ENCODE peak calls at places on chromosomes 7 and 10, in four cellular contexts. S is sigmoid colon, R is HCT116, Z is spleen. C is an unnamed sample. For H3K27me3 and H3K9me3, the result is how much of the 10 kb centered on the place peaks cover.

GRCh38 chr10:124696446-124697392 is 47.5 kb downstream of the FAM53B start:
- DNase-seq in S (no peak), R (no peak), Z (peak), C (no peak)

GRCh38 chr10:55628260-55628701 is 732.8 kb downstream of the ZWINT start:
- DNase-seq in S (no peak), R (no peak), Z (no peak), C (no peak)

GRCh38 chr7:110539216-110539615 is 551.7 kb upstream of the LRRN3 start:
- DNase-seq in S (no peak), R (no peak), Z (no peak), C (no peak)

GRCh38 chr7:128094111-128094570 is 62.9 kb upstream of the LRRC4 start:
- DNase-seq in S (no peak), R (no peak), Z (no peak), C (no peak)

GRCh38 chr7:152145853-152146466 is 120.5 kb downstream of the GALNT11 start:
- DNase-seq in S (no peak), R (peak), Z (no peak), C (peak)

GRCh38 chr10:7424315-7424714 is 13.5 kb upstream of the SFMBT2 start:
- DNase-seq in S (no peak), R (no peak), Z (peak), C (no peak)

GRCh38 chr7:12350971-12351370 is 52.7 kb downstream of the VWDE start:
- DNase-seq in S (no peak), R (no peak), Z (no peak), C (no peak)

GRCh38 chr7:22386206-22386858 is 29.4 kb upstream of the RAPGEF5 start:
- DNase-seq in S (no peak), R (no peak), Z (no peak), C (no peak)

GRCh38 chr7:45219801-45220200 is 62.2 kb downstream of the RAMP3 start:
- DNase-seq in S (no peak), R (no peak), Z (peak), C (peak)

GRCh38 chr10:12214763-12215218 is 18.8 kb downstream of the CDC123 start:
- DNase-seq in S (no peak), R (no peak), Z (no peak), C (peak)

GRCh38 chr7:139853576-139854511 is 24.8 kb downstream of the TBXAS1 start:
- DNase-seq in S (peak), R (no peak), Z (no peak), C (no peak)

GRCh38 chr10:61899997-61900828 is 1.3 kb upstream of the ARID5B start:
- DNase-seq in S (peak), R (no peak), Z (peak), C (peak)

GRCh38 chr7:64879097-64879730 is 23.9 kb upstream of the ZNF273 start:
- DNase-seq in S (peak), R (no peak), Z (no peak), C (peak)

GRCh38 chr7:35650751-35651150 is 44.2 kb downstream of the HERPUD2 start:
- DNase-seq in S (no peak), R (no peak), Z (peak), C (no peak)

GRCh38 chr7:122412886-122413285 is 108.3 kb upstream of the FEZF1 start:
- DNase-seq in S (peak), R (no peak), Z (no peak), C (no peak)

GRCh38 chr10:89887830-89888229 is 186.4 kb downstream of the KIF20B start:
- DNase-seq in S (no peak), R (no peak), Z (peak), C (no peak)

GRCh38 chr7:53602817-53603418 is 567.5 kb downstream of the POM121L12 start:
- DNase-seq in S (no peak), R (no peak), Z (no peak), C (no peak)

GRCh38 chr7:115004121-115004520 is 82.2 kb downstream of the MDFIC start:
- DNase-seq in S (no peak), R (no peak), Z (no peak), C (no peak)

GRCh38 chr7:132386249-132386681 is 190.0 kb downstream of the PLXNA4 start:
- DNase-seq in S (no peak), R (no peak), Z (peak), C (no peak)

GRCh38 chr7:144057954-144058353 is 9.2 kb downstream of the OR2A5 start:
- DNase-seq in S (no peak), R (no peak), Z (no peak), C (no peak)

GRCh38 chr10:28853195-28853594 is 175.9 kb downstream of the BAMBI start:
- DNase-seq in S (no peak), R (no peak), Z (no peak), C (peak)

GRCh38 chr7:97307521-97308108 is 190.1 kb downstream of the SDHAF3 start:
- DNase-seq in S (no peak), R (no peak), Z (no peak), C (peak)

GRCh38 chr7:30019387-30019786 is 7.1 kb downstream of the FKBP14 start:
- DNase-seq in S (no peak), R (no peak), Z (no peak), C (no peak)

GRCh38 chr7:50792342-50793114 is 9.8 kb upstream of the GRB10 start:
- DNase-seq in S (no peak), R (no peak), Z (peak), C (no peak)

GRCh38 chr10:131908151-131908550 is 7.3 kb downstream of the PPP2R2D start:
- DNase-seq in S (peak), R (no peak), Z (peak), C (no peak)

GRCh38 chr7:105521027-105521730 is 892 bp downstream of the PUS7 start:
- DNase-seq in S (peak), R (no peak), Z (peak), C (peak)

GRCh38 chr7:15313361-15313760 is 248.5 kb downstream of the AGMO start:
- DNase-seq in S (no peak), R (no peak), Z (no peak), C (no peak)

GRCh38 chr7:110521357-110521756 is 569.6 kb upstream of the LRRN3 start:
- DNase-seq in S (no peak), R (no peak), Z (no peak), C (no peak)

GRCh38 chr10:6722616-6723004 is 142.5 kb upstream of the PRKCQ start:
- DNase-seq in S (no peak), R (peak), Z (no peak), C (no peak)

GRCh38 chr10:95414844-95415545 is 124.2 kb upstream of the PDLIM1 start:
- DNase-seq in S (no peak), R (no peak), Z (no peak), C (no peak)

GRCh38 chr10:124081547-124082140 is 11.8 kb downstream of the CHST15 start:
- DNase-seq in S (no peak), R (no peak), Z (no peak), C (no peak)

GRCh38 chr7:12386237-12386839 is 17.3 kb downstream of the VWDE start:
- DNase-seq in S (no peak), R (no peak), Z (no peak), C (no peak)

GRCh38 chr10:34702093-34702952 is 112.8 kb downstream of the PARD3 start:
- DNase-seq in S (no peak), R (no peak), Z (no peak), C (no peak)

GRCh38 chr10:89296227-89296648 is 5.6 kb upstream of the IFIT2 start:
- DNase-seq in S (no peak), R (no peak), Z (no peak), C (no peak)

GRCh38 chr10:32210306-32211045 is 136.5 kb downstream of the EPC1 start:
- DNase-seq in S (no peak), R (peak), Z (no peak), C (peak)

DNA sequence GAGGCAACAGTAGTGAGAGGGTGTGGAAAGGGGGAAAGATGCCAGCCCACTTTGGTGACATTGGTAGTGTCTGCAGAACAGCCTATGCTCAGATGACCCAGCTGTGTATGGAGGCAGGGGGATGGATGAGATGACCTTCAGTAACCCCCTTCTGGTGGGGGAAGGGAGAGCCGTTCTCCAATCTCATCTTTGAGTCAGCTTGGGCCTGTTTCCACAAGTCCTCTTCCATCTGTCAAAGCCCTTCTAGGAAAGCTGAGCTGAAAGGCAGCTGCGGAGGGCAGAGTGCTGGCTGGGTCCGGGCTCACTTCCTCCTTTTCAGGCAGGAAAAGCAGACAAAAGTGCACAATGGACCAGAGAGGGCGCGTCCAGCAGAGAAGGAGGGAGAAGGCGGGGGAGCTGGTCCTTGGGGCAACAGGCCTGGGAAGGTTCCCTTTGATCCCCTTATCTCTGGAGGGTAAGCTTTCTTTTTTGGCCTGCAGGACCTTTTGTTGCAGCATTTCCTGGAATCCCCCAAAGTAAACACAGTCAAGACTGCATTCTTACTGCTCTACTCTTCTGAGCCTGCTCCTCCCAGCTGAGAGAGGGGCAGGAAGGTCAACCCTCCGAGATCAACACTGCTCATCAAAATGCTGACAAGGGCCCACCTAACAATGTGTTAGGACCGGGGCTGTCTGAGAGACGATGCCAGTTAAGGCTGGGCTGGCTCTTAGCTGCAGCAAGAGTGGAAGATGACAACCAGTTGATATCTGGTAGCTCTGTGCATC is 1.2 kb upstream of the LRMDA start:
- DNase-seq in S (peak), R (no peak), Z (peak), C (no peak)
- H3K27me3 ChIP-seq in S (under half), R (under half), Z (under half), C (under half)

GRCh38 chr10:70906031-70906804 is 17.9 kb upstream of the PCBD1 start:
- DNase-seq in S (peak), R (no peak), Z (peak), C (no peak)
- H3K9me3 ChIP-seq in S (under half), R (under half), Z (under half), C (under half)

GRCh38 chr10:73758704-73759511 is 14.7 kb downstream of the SEC24C start:
- DNase-seq in S (peak), R (no peak), Z (no peak), C (no peak)
- H3K4me3 ChIP-seq in S (no peak), R (no peak), Z (no peak), C (no peak)

GRCh38 chr7:1293950-1294728 is 61.5 kb downstream of the UNCX start:
- DNase-seq in S (no peak), R (no peak), Z (peak), C (no peak)

GRCh38 chr7:1290262-1291039 is 57.8 kb downstream of the UNCX start:
- DNase-seq in S (no peak), R (no peak), Z (peak), C (no peak)

GRCh38 chr7:1291846-1292765 is 59.4 kb downstream of the UNCX start:
- DNase-seq in S (no peak), R (no peak), Z (peak), C (no peak)

GRCh38 chr7:1291040-1291689 is 58.5 kb downstream of the UNCX start:
- DNase-seq in S (no peak), R (no peak), Z (peak), C (no peak)

DNA sequence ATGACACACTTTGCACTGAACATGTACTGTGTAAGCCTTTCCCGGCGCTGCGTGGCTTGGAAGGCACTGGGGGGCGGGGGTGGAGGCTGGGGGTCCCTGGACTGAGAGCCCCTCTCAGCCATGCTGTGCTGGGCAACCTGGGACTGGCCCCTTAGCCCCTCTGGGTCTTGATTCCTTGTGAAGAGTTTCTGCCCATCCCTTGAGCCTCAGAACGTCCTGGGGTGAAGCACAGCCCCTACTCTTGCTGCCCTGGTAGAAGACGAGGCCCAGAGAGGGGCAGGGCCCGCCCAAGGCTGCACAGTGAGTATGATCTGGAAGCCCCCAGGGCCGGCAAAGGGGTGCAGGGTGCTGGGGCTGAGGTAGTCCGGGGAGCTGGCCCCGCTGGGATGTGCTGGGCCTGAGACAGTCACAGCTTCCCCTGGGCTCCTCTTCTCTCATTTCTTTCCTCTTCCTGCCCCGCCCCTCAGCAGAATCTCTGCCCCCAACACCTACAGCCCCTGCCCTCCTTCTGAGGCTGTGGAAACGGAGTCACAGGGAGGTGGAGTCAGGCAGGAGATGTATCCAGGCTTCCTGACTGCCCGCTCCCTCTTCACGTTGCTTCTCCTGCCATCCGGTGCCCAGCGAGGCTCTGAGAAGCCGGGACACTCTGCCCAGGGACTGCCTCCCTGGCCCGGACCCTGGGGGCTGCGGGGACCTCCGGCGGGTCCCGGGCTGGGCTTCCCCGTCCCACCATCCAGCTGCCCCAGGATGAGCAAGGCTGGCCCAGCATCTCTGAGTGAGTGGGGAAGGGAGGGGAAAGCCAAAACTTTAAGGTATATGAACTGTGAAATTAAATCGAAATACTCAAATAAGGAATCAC is 60.5 kb downstream of the UNCX start:
- DNase-seq in S (no peak), R (no peak), Z (peak), C (no peak)
- H3K27me3 ChIP-seq in S (half or more), R (under half), Z (under half), C (half or more)

DNA sequence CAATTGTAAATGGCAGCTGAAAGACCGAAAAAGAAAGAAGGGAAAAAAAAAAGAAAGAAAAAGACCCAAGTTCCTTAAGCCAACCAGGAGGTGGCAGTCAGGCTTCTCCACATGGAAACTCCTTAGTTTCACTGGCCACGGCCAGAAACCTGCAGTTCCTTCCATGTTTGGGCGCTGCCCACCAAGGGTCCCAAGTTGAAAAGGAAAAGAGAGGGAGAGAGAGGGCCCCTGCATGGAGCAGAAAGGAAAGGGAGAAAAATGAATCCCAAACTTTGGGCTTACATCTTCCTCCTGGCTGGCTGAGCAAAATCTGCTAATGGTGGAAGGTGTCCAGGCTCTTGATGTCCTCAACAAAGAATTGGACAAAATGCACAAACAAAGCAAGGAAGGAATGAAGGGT is 31.8 kb upstream of the ABCA13 start:
- DNase-seq in S (no peak), R (peak), Z (no peak), C (no peak)
- H3K9me3 ChIP-seq in S (under half), R (under half), Z (under half), C (under half)

DNA sequence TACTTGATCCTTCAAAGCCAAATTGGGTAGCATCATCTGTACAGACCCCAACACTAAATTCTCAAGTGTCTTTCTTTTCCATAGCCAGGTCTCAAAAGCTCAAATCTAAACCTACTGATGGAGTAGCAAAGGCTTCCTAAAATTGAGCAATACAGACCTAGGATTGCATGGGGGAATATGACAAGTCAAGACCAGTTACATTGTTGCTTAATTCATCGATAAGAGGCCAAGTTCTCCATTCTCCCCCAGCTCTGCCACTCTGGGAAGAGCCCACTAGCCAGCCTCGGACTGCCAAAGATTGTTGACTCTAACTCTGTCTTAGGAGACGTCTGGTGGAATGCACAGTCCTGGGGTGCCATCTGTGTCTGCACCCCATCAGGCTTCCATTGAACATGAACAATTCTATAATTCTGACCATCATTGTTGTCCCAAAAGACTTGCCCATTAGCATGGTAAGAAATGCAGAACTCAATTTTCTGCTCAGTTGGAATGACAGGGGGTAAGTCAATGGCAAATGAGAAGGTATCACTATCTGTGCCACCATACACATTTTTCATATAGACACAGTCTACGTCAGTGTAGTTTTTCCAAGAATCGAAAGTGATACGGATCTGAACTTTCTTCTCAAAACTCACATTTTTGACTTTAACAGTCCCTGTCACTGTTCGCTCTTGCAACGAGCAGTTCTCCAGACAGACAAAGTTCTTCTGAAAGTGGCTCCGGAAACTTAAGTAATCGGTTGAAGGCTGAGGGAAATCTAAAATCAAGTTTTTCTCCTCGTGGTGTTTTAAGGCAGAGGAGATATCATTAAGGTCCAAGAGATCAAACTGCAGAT is 2.9 kb downstream of the PPP1R3C start:
- DNase-seq in S (no peak), R (no peak), Z (no peak), C (no peak)
- H3K4me3 ChIP-seq in S (no peak), R (no peak), Z (no peak), C (no peak)

GRCh38 chr7:1591876-1592275 is 22.0 kb upstream of the PSMG3 start:
- DNase-seq in S (no peak), R (no peak), Z (no peak), C (no peak)

GRCh38 chr7:1591396-1591795 is 21.6 kb upstream of the PSMG3 start:
- DNase-seq in S (no peak), R (no peak), Z (no peak), C (no peak)

GRCh38 chr7:1593091-1593866 is 23.4 kb upstream of the PSMG3 start:
- DNase-seq in S (no peak), R (no peak), Z (no peak), C (no peak)

GRCh38 chr7:1590887-1591286 is 21.1 kb upstream of the PSMG3 start:
- DNase-seq in S (no peak), R (no peak), Z (no peak), C (no peak)

GRCh38 chr7:1592299-1592842 is 22.5 kb upstream of the PSMG3 start:
- DNase-seq in S (no peak), R (no peak), Z (no peak), C (no peak)
- H3K27me3 ChIP-seq in S (half or more), R (under half), Z (under half), C (under half)

DNA sequence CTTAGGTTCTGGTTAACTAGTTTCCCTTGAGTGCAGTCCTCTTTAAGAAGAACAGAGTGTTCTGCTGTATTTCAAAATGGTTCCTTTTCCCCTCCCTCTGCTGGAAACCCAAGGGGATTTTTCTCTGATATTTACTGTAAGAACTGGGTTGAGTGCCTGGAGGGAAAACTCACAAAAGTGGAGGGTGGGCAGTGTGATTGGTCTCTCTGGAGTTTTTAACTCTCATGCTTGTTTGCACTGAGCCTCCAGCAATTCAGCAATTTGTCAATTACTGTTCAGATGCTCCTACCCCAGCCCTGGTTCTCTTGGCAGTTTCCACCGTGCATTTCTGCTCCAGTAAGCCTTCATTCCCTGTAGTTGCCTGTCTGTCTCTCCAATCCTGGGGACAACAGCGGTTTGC is 273.4 kb upstream of the SORCS1 start:
- DNase-seq in S (no peak), R (no peak), Z (no peak), C (no peak)
- H3K9me3 ChIP-seq in S (under half), R (under half), Z (under half), C (under half)

C was measured in SJSA1.